ENCODE peak calls at places on chromosomes 11 and 22, in seven cellular contexts. P is CD4-positive, alpha-beta T cell; B is foreskin fibroblast; A is BE2C; W is dorsolateral prefrontal cortex; I is OCI-LY7; Z is progenitor cell of endocrine pancreas. F is an unnamed sample.

GRCh38 chr11:1234054-1234720 is 11.3 kb downstream of the MUC5B start:
- DNase-seq in W (no peak), Z (no peak), I (no peak), B (no peak), A (peak; percentile 1), P (no peak), F (no peak)

GRCh38 chr11:67160872-67161783 is 42.1 kb downstream of the KDM2A start:
- DNase-seq in W (no peak), B (no peak), P (no peak), Z (no peak), I (no peak), A (no peak), F (no peak)

GRCh38 chr11:86459682-86460460 is 85.2 kb downstream of the CCDC81 start:
- DNase-seq in B (peak; percentile 85), A (no peak), I (no peak), P (no peak), W (no peak), Z (no peak), F (no peak)

GRCh38 chr11:35787626-35788025 is 125.1 kb downstream of the TRIM44 start:
- DNase-seq in Z (no peak), W (no peak), I (no peak), P (no peak), A (no peak), B (peak; percentile 7), F (no peak)

GRCh38 chr11:69841859-69842698 is 22.9 kb upstream of the FGF3 start:
- DNase-seq in Z (no peak), I (peak; percentile 14), P (no peak), B (no peak), A (no peak), W (no peak), F (no peak)

GRCh38 chr11:82889133-82890001 is 10.9 kb downstream of the PRCP start:
- DNase-seq in W (no peak), B (no peak), A (no peak), Z (no peak), I (peak; percentile 37), P (no peak), F (no peak)

GRCh38 chr11:68049509-68050370 is 10.9 kb downstream of the TCIRG1 start:
- DNase-seq in Z (no peak), P (no peak), W (no peak), A (peak; percentile 32), B (no peak), I (no peak), F (no peak)

GRCh38 chr11:77967753-77968152 is 26.7 kb downstream of the INTS4 start:
- DNase-seq in A (no peak), P (no peak), W (no peak), Z (no peak), B (no peak), I (no peak), F (no peak)

GRCh38 chr11:65498042-65498726 is 661 bp upstream of the MALAT1 start:
- DNase-seq in W (peak; percentile 45), A (no peak), P (peak; percentile 45), B (peak; percentile 40), I (peak; percentile 87), Z (no peak), F (peak; percentile 56)

GRCh38 chr11:133821776-133822175 is 23.5 kb downstream of the SPATA19 start:
- DNase-seq in Z (peak; percentile 55), B (no peak), P (no peak), W (peak; percentile 78), I (peak; percentile 38), A (peak; percentile 71), F (no peak)

GRCh38 chr11:65787649-65788622 is 1.1 kb downstream of the OVOL1 start:
- DNase-seq in B (no peak), A (no peak), W (no peak), P (no peak), Z (peak; percentile 40), I (peak; percentile 35), F (no peak)

GRCh38 chr11:46649180-46649738 is 31.9 kb downstream of the ATG13 start:
- DNase-seq in B (peak; percentile 91), Z (no peak), P (no peak), A (no peak), I (no peak), W (no peak), F (no peak)

GRCh38 chr11:94884322-94884721 is 89.0 kb downstream of the CWC15 start:
- DNase-seq in Z (no peak), P (no peak), I (no peak), A (no peak), W (no peak), B (no peak), F (no peak)

GRCh38 chr11:95147364-95147905 is 57.8 kb downstream of the ENDOD1 start:
- DNase-seq in P (no peak), W (no peak), B (peak; percentile 88), Z (no peak), A (peak; percentile 88), I (no peak), F (no peak)

GRCh38 chr22:30823015-30823370 is 128.3 kb downstream of the OSBP2 start:
- DNase-seq in A (no peak), B (no peak), I (no peak), Z (no peak), W (no peak), P (no peak), F (no peak)

GRCh38 chr22:40595497-40596234 is 40.9 kb downstream of the MRTFA start:
- DNase-seq in A (no peak), I (no peak), P (no peak), W (no peak), Z (no peak), B (no peak), F (no peak)

GRCh38 chr22:23820748-23821211 is 18.0 kb downstream of the DERL3 start:
- DNase-seq in I (peak; percentile 59), W (no peak), Z (no peak), P (no peak), A (no peak), B (no peak), F (no peak)

GRCh38 chr22:39522567-39523300 is 2.4 kb downstream of the ATF4 start:
- DNase-seq in B (peak; percentile 66), Z (no peak), W (no peak), A (peak; percentile 52), I (peak; percentile 44), P (no peak), F (no peak)

GRCh38 chr22:29994027-29994715 is 86.1 kb upstream of the HORMAD2 start:
- DNase-seq in I (no peak), Z (no peak), P (no peak), B (no peak), W (no peak), A (no peak), F (no peak)

GRCh38 chr11:118790357-118791014 is 478 bp downstream of the DDX6 start:
- DNase-seq in W (peak; percentile 84), I (peak; percentile 78), A (peak; percentile 77), B (no peak), P (peak; percentile 43), Z (peak; percentile 51), F (peak; percentile 56)

GRCh38 chr11:118791961-118792578 is 1.1 kb upstream of the DDX6 start:
- DNase-seq in B (no peak), I (peak; percentile 65), P (peak; percentile 21), W (no peak), A (peak; percentile 30), Z (peak; percentile 14), F (peak; percentile 29)

GRCh38 chr11:118792642-118793124 is 1.7 kb upstream of the DDX6 start:
- DNase-seq in I (peak; percentile 94), A (peak; percentile 78), Z (peak; percentile 33), B (peak; percentile 85), W (peak; percentile 62), P (peak; percentile 41), F (peak; percentile 31)

GRCh38 chr11:118791015-118791960 is at the start of gene DDX6:
- DNase-seq in I (peak; percentile 89), W (peak; percentile 86), Z (peak; percentile 89), B (peak; percentile 89), A (peak; percentile 95), P (peak; percentile 89), F (peak; percentile 87)

DNA sequence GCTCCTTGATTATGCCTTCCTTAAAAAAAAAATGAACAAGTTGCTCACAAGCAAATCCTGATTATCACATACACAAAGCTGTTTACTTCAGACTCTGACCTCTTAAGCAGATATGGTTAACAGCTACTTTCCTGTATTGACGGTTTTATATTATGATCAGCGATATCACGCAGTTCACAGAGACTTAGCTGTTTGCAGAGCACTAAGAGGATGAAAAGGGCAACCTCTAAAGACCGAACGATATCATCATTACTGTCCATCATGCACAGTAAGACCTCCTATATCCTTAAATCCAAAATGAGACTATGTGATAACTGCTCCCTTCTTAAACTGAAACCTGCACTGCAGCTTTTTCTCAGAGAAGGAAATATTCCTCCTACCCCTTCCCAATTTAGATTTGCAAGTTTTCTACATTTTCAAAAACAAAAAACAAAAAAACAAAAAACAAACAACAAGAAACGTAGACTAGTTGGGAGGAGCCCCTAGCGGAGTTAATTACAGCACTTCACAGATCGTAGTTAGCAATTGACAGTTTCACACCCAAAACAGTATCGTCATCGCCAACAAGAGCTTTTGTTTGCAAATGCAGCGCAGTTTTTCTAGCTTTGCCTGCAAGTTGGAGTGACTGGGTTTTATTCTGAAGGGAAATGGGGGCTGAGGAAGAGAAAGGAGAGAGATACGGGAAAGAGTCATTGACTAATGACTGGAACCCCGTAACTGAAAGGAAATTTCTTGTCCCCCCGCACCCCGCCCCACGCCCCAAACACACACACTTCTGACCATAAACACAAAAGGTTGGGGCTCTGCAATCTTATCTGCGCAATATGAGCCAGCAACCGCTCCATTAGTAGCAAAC is 1.2 kb downstream of the DDX6 start:
- DNase-seq in A (no peak), W (no peak), B (no peak), I (peak; percentile 68), P (peak; percentile 26), Z (no peak), F (peak; percentile 38)
- TF ChIP-seq CTCF in A (no peak), W (no peak), B (no peak), I (no peak), P (no peak), Z (no peak), F (no peak)

GRCh38 chr22:38513063-38513462 is 7.0 kb upstream of the DDX17 start:
- DNase-seq in I (peak; percentile 75), W (no peak), A (peak; percentile 45), Z (no peak), P (peak; percentile 5), B (no peak), F (peak; percentile 20)
- TF ChIP-seq CTCF in I (peak; percentile 74), W (no peak), A (peak; percentile 50), Z (peak; percentile 41), P (peak; percentile 38), B (no peak), F (no peak)

DNA sequence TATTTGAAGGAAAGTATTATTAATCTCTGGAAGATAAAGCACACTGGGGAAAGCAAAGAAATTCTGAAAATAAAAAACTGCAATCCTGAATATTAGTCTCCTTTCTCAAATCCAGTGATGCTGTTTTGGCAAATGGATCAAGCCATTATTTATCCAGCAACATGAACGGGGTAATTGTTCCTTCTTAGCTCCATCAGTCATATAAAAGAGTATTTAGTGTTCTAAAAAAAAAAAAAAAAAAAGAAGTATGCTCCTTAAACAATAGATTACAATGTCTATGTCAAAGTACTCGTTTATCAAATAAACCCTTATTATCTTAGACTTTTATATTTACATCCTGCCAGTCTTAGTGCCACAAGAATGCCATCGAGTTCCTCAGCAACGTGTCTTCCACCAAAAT is 1.3 kb downstream of the RDX start:
- DNase-seq in Z (no peak), W (no peak), I (no peak), B (no peak), P (no peak), A (no peak), F (no peak)
- TF ChIP-seq CTCF in Z (no peak), W (no peak), I (no peak), B (no peak), P (no peak), A (no peak), F (no peak)

DNA sequence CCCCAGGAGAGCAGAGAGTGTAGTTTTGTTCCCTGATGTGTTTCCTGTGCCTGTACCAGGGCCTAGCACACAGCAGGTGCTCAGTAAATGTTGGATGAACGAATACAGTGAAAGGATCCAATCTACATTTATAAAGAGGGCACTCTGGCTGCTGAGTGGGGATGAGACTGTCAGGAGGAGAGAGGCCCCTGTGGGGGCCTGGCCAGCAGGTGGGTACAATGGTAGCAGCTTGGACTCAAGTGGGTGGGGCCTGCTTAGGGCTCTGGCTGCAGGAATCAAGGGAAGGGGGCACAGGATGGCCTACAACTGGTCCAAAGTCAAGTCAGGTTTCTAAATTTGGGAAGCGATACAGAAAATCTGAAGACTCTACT is 156.6 kb upstream of the GRK3 start:
- DNase-seq in B (no peak), Z (no peak), A (no peak), P (no peak), I (no peak), W (no peak), F (no peak)
- TF ChIP-seq CTCF in B (no peak), Z (no peak), A (no peak), P (no peak), I (no peak), W (no peak), F (no peak)